ENCODE peak calls at places on chromosome 16, in four cellular contexts. O, D, P and W are unnamed samples.

GRCh38 chr16:85561248-85562101 is 51.6 kb upstream of the GSE1 start:
- DNase-seq in O (no peak), D (no peak), P (no peak), W (no peak)

GRCh38 chr16:11677451-11677951 is 9.2 kb downstream of the SNN start:
- DNase-seq in O (no peak), D (peak; percentile 19), P (no peak), W (no peak)

GRCh38 chr16:19513377-19514053 is 8.4 kb downstream of the GDE1 start:
- DNase-seq in O (no peak), D (no peak), P (no peak), W (no peak)

GRCh38 chr16:57577691-57578224 is 35.3 kb downstream of the ADGRG5 start:
- DNase-seq in O (no peak), D (no peak), P (peak; percentile 16), W (no peak)

GRCh38 chr16:57187508-57187854 is 1.4 kb downstream of the RSPRY1 start:
- DNase-seq in O (no peak), D (no peak), P (no peak), W (no peak)

GRCh38 chr16:68083861-68084503 is 1.2 kb upstream of the NFATC3 start:
- DNase-seq in O (no peak), D (peak; percentile 46), P (peak; percentile 64), W (no peak)

GRCh38 chr16:27225536-27226360 is 22.4 kb downstream of the KDM8 start:
- DNase-seq in O (no peak), D (no peak), P (no peak), W (no peak)

GRCh38 chr16:11796227-11797165 is 562 bp downstream of the ZC3H7A start:
- DNase-seq in O (no peak), D (peak; percentile 45), P (peak; percentile 80), W (no peak)

GRCh38 chr16:22299036-22299435 is 1.8 kb downstream of the POLR3E start:
- DNase-seq in O (no peak), D (no peak), P (no peak), W (no peak)

GRCh38 chr16:74709477-74709877 is 8.8 kb upstream of the MLKL start:
- DNase-seq in O (no peak), D (peak; percentile 50), P (peak; percentile 85), W (peak; percentile 66)

GRCh38 chr16:55515110-55515509 is 6.2 kb downstream of the LPCAT2 start:
- DNase-seq in O (no peak), D (peak; percentile 76), P (no peak), W (no peak)

GRCh38 chr16:25692307-25692706 is 548 bp downstream of the HS3ST4 start:
- DNase-seq in O (no peak), D (no peak), P (peak; percentile 66), W (no peak)

GRCh38 chr16:26396511-26397235 is 670.1 kb upstream of the C16orf82 start:
- DNase-seq in O (no peak), D (no peak), P (peak; percentile 59), W (no peak)

GRCh38 chr16:49057391-49057790 is 224.2 kb downstream of the CBLN1 start:
- DNase-seq in O (no peak), D (no peak), P (no peak), W (no peak)

GRCh38 chr16:28038401-28038800 is 25.1 kb downstream of the GSG1L start:
- DNase-seq in O (no peak), D (no peak), P (no peak), W (no peak)

GRCh38 chr16:50671644-50672260 is 9.4 kb downstream of the SNX20 start:
- DNase-seq in O (no peak), D (no peak), P (peak; percentile 52), W (peak; percentile 7)

GRCh38 chr16:67648088-67648763 is 3.3 kb downstream of the CARMIL2 start:
- DNase-seq in O (no peak), D (no peak), P (no peak), W (no peak)

GRCh38 chr16:89345663-89346150 is 128.2 kb downstream of the ZNF778 start:
- DNase-seq in O (no peak), D (no peak), P (no peak), W (no peak)

GRCh38 chr16:89344314-89344828 is 126.9 kb downstream of the ZNF778 start:
- DNase-seq in O (no peak), D (no peak), P (no peak), W (no peak)

GRCh38 chr16:89344846-89345577 is 127.5 kb downstream of the ZNF778 start:
- DNase-seq in O (no peak), D (no peak), P (no peak), W (no peak)

GRCh38 chr16:89347807-89348206 is 130.3 kb downstream of the ZNF778 start:
- DNase-seq in O (no peak), D (no peak), P (no peak), W (no peak)

DNA sequence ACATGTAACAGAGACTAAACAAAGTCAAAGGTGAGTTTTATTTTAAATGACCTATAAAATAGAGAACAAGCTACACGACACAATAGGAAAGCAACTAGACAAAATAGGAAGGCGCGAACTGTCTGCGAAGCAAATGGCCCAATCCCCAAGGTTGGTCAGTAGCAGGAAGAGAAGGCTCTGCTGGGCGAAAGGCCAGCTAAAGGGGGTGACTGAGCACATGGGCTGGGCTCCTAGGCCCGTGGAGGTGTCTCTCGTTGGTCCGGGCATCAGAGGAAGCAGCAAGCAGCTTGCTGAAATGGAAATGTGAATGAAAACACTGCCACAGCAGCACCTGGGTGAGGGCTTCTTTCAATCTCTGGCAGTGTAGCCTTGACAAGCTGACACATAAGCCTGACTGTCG is 129.4 kb downstream of the ZNF778 start:
- DNase-seq in O (no peak), D (no peak), P (no peak), W (no peak)
- H3K79me2 ChIP-seq in O (peaks cover 89% of the 10 kb centered on the region), D (peaks cover 92% of the 10 kb centered on the region), P (peaks cover 100% of the 10 kb centered on the region), W (peaks cover 99% of the 10 kb centered on the region)

DNA sequence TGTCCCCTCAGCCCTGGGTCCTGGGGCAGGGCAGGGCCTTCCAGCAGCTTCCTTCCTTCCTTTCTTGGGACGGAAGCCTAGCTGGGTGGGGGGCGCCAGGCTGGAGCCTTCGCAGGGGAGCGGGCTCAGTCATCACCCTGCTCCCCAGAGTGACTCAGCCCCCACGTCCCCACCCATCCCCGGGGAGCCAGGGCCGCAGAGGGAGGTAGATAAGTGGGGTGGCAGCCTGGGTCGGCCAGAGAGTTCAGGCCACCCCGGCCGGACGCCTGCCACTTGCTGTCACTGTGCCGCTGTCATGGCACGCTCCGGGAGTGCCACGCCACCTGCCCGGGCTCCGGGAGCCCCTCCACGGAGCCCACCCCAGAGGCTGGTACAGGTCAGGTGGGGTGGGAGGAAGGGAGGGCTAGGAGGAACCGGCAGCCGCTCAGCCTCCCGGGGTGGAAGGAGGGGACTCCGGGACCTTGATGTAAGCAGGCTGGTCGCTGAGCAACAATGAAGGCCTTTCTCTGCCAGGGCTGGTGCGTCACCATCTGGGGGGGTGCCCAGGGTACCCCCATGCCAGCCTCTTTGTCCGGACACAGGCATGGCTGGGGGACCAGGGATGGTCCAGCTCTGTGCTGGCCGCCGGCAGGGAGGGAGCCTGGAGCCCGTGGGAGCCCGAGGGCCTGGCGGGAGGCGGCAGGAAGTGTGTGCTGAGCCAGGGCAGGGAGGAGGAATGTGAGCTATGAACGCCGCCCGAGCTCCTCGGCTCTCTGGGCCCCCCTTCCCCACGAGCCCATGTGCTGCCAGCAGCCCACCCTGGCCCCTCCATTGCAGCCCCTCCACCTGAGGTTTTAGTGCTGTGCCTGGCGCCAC is 6.6 kb downstream of the NHERF2 start:
- DNase-seq in O (no peak), D (peak; percentile 75), P (peak; percentile 38), W (no peak)
- H3K4me1 ChIP-seq in O (no peaks in the 10 kb centered on the region), D (peaks cover 37% of the 10 kb centered on the region), P (peaks cover 6% of the 10 kb centered on the region), W (peaks cover 9% of the 10 kb centered on the region)

GRCh38 chr16:78906135-78906534 is 694.4 kb downstream of the MAF start:
- DNase-seq in O (no peak), D (no peak), P (peak; percentile 24), W (no peak)
- H3K79me2 ChIP-seq in O (no peaks in the 10 kb centered on the region), D (no peaks in the 10 kb centered on the region), P (no peaks in the 10 kb centered on the region), W (no peaks in the 10 kb centered on the region)

DNA sequence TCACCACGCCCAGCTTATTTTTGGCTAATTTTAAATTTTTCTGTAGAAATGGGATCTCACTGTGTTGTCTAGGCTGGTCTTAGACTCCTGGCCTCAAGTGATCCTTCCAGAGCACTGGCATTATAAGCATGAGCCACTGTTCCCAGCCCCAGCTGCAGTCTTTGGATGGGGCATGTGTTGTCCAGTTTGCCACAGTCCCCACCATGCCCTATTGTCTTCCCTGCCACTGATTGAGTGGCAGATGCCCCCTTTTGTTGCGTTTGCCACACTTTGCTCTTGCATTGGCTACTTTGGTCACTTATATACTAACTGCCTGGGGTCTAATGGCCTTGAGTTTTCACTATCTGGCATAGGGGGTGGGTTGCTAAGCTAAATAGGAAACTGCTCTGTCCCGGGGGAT is 60.8 kb downstream of the ABCC1 start:
- DNase-seq in O (no peak), D (no peak), P (no peak), W (no peak)
- H3K4me1 ChIP-seq in O (peaks cover 26% of the 10 kb centered on the region), D (peaks cover 7% of the 10 kb centered on the region), P (no peaks in the 10 kb centered on the region), W (no peaks in the 10 kb centered on the region)

GRCh38 chr16:10592611-10593010 is 12.2 kb upstream of the EMP2 start:
- DNase-seq in O (no peak), D (no peak), P (no peak), W (no peak)
- H3K79me2 ChIP-seq in O (no peaks in the 10 kb centered on the region), D (no peaks in the 10 kb centered on the region), P (no peaks in the 10 kb centered on the region), W (no peaks in the 10 kb centered on the region)

DNA sequence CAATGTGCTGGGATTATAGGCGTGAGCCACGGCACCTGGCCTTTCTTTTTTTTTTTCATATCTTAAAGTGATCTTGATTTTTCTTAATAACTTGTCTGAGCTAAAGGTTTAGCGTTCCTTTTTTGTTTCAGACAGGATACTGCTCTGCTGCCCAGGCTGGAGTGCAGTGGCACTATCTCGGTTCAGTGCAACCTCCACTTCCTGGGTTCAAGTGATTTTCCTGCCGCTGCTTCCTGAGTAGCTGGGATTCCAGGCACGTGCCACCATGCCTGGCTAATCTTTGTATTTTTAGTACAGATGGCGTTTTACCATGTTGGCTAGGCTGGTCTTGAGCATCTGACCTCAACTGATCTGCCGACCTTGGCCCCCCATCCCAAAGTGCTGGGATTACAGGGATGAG is 4.0 kb downstream of the RUSF1 start:
- DNase-seq in O (no peak), D (no peak), P (no peak), W (no peak)
- H3K4me1 ChIP-seq in O (peaks cover 14% of the 10 kb centered on the region), D (no peaks in the 10 kb centered on the region), P (peaks cover 8% of the 10 kb centered on the region), W (peaks cover 7% of the 10 kb centered on the region)